ENCODE peak calls at places on chromosomes 4 and X, in eight cellular contexts. C, T, Q, X, L, U, Y and S are unnamed samples.
A peak's percentile ranks its signal among the peaks of the same experiment; 100 is the strongest.

GRCh38 chr4:85756938-85757337 is 282.0 kb downstream of the ARHGAP24 start:
- DNase-seq in X (no peak), Q (no peak), C (no peak), T (no peak), Y (peak; percentile 10), L (no peak), U (no peak), S (no peak)

GRCh38 chr4:89914609-89915008 is 20.0 kb downstream of the MMRN1 start:
- DNase-seq in L (no peak), X (no peak), Q (no peak), U (no peak), Y (no peak), C (no peak), T (no peak), S (no peak)

GRCh38 chrX:36422368-36422767 is 502.8 kb downstream of the CFAP47 start:
- DNase-seq in C (no peak), X (no peak), Y (no peak), T (no peak), Q (no peak), U (no peak), L (no peak), S (no peak)

GRCh38 chr4:108224628-108225053 is 55.9 kb upstream of the LEF1 start:
- DNase-seq in U (no peak), T (no peak), Y (peak; percentile 75), L (no peak), Q (peak; percentile 36), C (no peak), X (no peak), S (no peak)

GRCh38 chr4:80197132-80197573 is at the start of gene PRDM8:
- DNase-seq in X (no peak), T (no peak), C (peak; percentile 72), Q (no peak), U (no peak), Y (no peak), L (no peak), S (no peak)

GRCh38 chr4:56220261-56220660 is 167.0 kb downstream of the AASDH start:
- DNase-seq in Y (no peak), X (no peak), U (no peak), C (no peak), T (no peak), L (no peak), Q (no peak), S (no peak)

GRCh38 chr4:66704243-66704642 is 841.1 kb downstream of the CENPC start:
- DNase-seq in Q (no peak), U (no peak), L (no peak), X (no peak), C (no peak), Y (no peak), T (no peak), S (no peak)

GRCh38 chr4:169604131-169604900 is 8.1 kb downstream of the NEK1 start:
- DNase-seq in T (no peak), L (no peak), U (no peak), Y (peak; percentile 76), X (peak; percentile 5), Q (no peak), C (no peak), S (no peak)

GRCh38 chr4:122700178-122700725 is 32.3 kb upstream of the BBS12 start:
- DNase-seq in X (no peak), Y (peak; percentile 84), L (peak; percentile 32), U (peak; percentile 12), T (no peak), Q (peak; percentile 95), C (peak; percentile 89), S (peak; percentile 65)

GRCh38 chrX:47080915-47081236 is 2.6 kb downstream of the RGN start:
- DNase-seq in Y (no peak), U (no peak), Q (no peak), L (no peak), T (no peak), C (no peak), X (no peak), S (no peak)

GRCh38 chrX:53089224-53089842 is 4.6 kb upstream of the KANTR start:
- DNase-seq in U (no peak), Q (peak; percentile 63), L (peak; percentile 53), Y (peak; percentile 38), T (peak; percentile 58), C (peak; percentile 85), X (peak; percentile 56), S (peak; percentile 65)

GRCh38 chr4:179196511-179196910 is 1754.3 kb upstream of the AGA start:
- DNase-seq in L (no peak), T (no peak), C (no peak), Y (no peak), Q (no peak), U (no peak), X (no peak), S (no peak)

DNA sequence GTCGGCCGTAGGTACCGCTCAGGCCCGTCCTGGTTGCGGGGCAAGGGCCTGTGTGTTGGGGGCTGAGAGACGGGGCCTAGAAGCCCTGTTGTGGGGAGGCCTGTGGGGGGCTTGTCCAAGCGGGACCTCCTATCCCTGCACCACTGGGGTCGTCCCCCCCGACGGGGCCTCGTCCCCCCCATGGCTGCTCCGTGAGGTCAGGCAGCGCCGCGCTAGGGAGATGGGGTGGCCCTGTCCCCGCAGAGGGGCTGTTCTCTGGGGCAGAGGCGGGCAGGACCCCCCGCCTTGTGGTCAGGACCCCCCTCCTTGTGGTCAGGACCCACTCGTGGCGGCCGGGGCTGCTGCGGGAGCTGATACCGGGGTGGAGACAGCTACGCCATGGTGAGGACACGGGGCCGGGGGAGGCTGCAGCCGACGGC is 12.1 kb upstream of the GTPBP6 start:
- DNase-seq in L (no peak), Q (no peak), T (no peak), Y (no peak), U (no peak), C (peak; percentile 56), X (no peak), S (no peak)
- TF ChIP-seq EP300 in L (no peak), Q (no peak), T (no peak), Y (no peak), U (no peak), C (no peak), X (no peak), S (no peak)

GRCh38 chr4:1874207-1874606 is 3.0 kb downstream of the NSD2 start:
- DNase-seq in U (no peak), Y (no peak), L (no peak), X (no peak), Q (no peak), T (no peak), C (no peak), S (peak; percentile 31)
- H3K4me3 ChIP-seq in U (peak overlapping the region; percentile 92), Y (no peak overlapping the region), L (no peak overlapping the region), X (no peak overlapping the region), Q (no peak overlapping the region), T (no peak overlapping the region), C (no peak overlapping the region), S (no peak overlapping the region)

DNA sequence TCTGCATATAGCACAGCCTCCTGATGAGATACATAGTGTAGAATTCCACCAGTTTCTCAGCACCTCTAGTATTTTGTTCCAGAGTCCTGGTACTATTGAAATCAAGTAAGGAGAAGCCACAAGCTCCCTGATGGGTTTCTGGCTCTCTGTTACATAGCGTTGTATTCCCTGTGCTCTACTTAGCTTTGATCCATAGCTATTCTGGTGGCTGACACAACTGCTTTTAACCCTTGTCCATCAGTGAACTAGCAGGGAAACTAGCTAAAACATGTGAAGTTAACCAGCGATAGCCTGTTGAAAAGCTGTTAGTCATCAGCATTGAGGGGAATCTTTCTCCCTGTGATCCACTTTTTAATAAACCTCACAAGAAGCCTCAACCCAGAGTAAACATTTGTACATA is 26.9 kb downstream of the NIPAL1 start:
- DNase-seq in L (no peak), Y (no peak), C (no peak), Q (no peak), X (no peak), T (no peak), U (no peak), S (no peak)
- TF ChIP-seq EP300 in L (no peak), Y (no peak), C (no peak), Q (no peak), X (no peak), T (no peak), U (no peak), S (no peak)

GRCh38 chr4:2817701-2818350 is 24.9 kb downstream of the SH3BP2 start:
- DNase-seq in U (no peak), C (no peak), T (no peak), Y (no peak), L (no peak), Q (no peak), X (no peak), S (peak; percentile 66)
- H3K4me3 ChIP-seq in U (no peak overlapping the region), C (peak overlapping the region; percentile 62), T (peak overlapping the region; percentile 37), Y (no peak overlapping the region), L (peak overlapping the region; percentile 56), Q (peak overlapping the region; percentile 65), X (no peak overlapping the region), S (peak overlapping the region; percentile 62)

DNA sequence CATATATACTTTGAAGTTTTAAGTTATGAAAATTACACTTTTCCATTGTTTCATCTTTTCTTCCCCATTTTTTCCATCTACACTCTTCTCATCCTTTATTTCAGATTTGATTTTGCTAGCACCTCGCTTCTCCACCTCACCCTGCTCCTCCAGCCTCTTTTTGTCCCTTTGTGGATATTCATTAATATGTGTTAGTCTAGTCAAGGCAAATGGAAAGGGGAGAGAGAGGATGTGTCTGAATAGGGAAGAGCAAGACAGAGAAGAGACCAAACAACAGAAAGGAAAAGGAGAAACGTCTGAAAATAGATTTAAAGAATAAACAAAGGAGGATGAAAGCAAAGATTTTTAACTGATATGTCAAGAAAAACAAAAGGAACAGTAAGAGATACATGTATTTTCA is 24.1 kb downstream of the GPM6A start:
- DNase-seq in T (no peak), L (no peak), C (no peak), Y (no peak), U (no peak), Q (no peak), X (no peak), S (no peak)
- TF ChIP-seq EP300 in T (no peak), L (no peak), C (no peak), Y (no peak), U (no peak), Q (no peak), X (no peak), S (no peak)

DNA sequence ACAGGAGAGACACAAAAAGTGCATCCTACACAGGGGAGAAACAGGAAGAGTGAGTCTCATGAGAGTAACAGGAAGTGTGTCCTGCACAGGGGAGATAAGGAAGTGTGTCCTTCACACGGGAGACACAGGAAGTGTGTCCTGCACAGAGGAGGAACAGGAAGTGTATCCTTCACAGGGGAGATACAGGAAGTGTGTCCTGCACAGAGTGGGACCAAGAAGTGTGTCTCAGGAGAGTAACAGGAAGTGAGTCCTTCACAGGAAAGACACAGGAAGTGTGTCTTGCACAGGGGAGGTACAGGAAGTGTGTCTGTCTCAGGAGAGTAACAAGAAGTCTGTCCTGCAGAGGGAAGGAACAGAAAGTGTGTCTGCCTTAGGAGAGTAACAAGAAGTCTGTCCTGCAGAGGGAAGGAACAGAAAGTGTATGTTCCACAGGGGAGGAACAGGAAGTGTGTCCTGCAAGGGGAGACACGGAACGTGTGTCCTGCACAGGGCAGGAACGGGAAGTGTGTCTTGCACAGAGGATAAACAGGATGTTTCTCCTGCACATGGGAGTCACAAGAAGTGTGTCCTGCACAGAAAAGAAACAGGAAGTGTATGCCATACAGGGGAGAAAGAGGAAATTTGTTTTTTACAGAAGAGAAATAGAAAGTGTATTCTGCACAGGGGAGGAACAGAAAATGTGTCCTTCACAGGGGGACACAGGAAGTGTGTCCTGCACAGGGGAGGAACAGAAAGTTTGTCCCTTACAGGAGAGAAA is 102.0 kb downstream of the ARSF start:
- DNase-seq in U (peak; percentile 0), Q (no peak), X (no peak), Y (no peak), C (no peak), T (no peak), L (no peak), S (no peak)
- H3K4me3 ChIP-seq in U (no peak overlapping the region), Q (no peak overlapping the region), X (peak overlapping the region; percentile 32), Y (peak overlapping the region; percentile 4), C (no peak overlapping the region), T (no peak overlapping the region), L (no peak overlapping the region), S (no peak overlapping the region)